ENCODE peak calls at places on chromosome 16, in ten cellular contexts. G is IMR-90, N is heart right ventricle, W is omental fat pad, E is AG09319, P is GM12865, T is fibroblast of lung, U is mucosa of descending colon, V is brain microvascular endothelial cell, Y is epithelial cell of esophagus. O is an unnamed sample.

GRCh38 chr16:72021043-72021442 is 12.5 kb downstream of the DHODH start:
- DNase-seq in G (no peak), N (no peak), W (no peak), E (no peak), P (no peak), T (no peak), U (no peak), V (no peak), Y (no peak), O (no peak)

GRCh38 chr16:11112723-11113348 is 143.2 kb downstream of the SOCS1 start:
- DNase-seq in G (no peak), N (no peak), W (no peak), E (no peak), P (peak; percentile 73), T (no peak), U (no peak), V (no peak), Y (peak; percentile 72), O (no peak)

GRCh38 chr16:74521691-74522090 is 85.2 kb downstream of the GLG1 start:
- DNase-seq in G (peak; percentile 35), N (no peak), W (no peak), E (no peak), P (no peak), T (peak; percentile 15), U (no peak), V (peak; percentile 63), Y (no peak), O (peak; percentile 27)

GRCh38 chr16:23491490-23492391 is 18.6 kb downstream of the GGA2 start:
- DNase-seq in G (peak; percentile 16), N (no peak), W (no peak), E (no peak), P (no peak), T (no peak), U (no peak), V (peak; percentile 10), Y (peak; percentile 75), O (peak; percentile 16)

GRCh38 chr16:10514369-10515055 is 65.9 kb downstream of the EMP2 start:
- DNase-seq in G (peak; percentile 70), N (no peak), W (no peak), E (peak; percentile 39), P (peak; percentile 72), T (peak; percentile 85), U (peak; percentile 74), V (peak; percentile 60), Y (peak; percentile 70), O (peak; percentile 48)

GRCh38 chr16:47461598-47462266 is 601 bp downstream of the PHKB start:
- DNase-seq in G (peak; percentile 48), N (no peak), W (no peak), E (no peak), P (peak; percentile 86), T (peak; percentile 53), U (peak; percentile 49), V (peak; percentile 30), Y (peak; percentile 78), O (no peak)

GRCh38 chr16:89455178-89455577 is 35.2 kb downstream of the ANKRD11 start:
- DNase-seq in G (no peak), N (no peak), W (no peak), E (no peak), P (no peak), T (no peak), U (no peak), V (no peak), Y (no peak), O (no peak)

GRCh38 chr16:70715113-70715711 is 29.4 kb upstream of the MTSS2 start:
- DNase-seq in G (peak; percentile 98), N (peak; percentile 80), W (peak; percentile 91), E (peak; percentile 90), P (no peak), T (peak; percentile 99), U (no peak), V (peak; percentile 78), Y (peak; percentile 100), O (no peak)

GRCh38 chr16:12417830-12418229 is 385.9 kb downstream of the CPPED1 start:
- DNase-seq in G (no peak), N (no peak), W (no peak), E (no peak), P (no peak), T (no peak), U (no peak), V (no peak), Y (no peak), O (no peak)

GRCh38 chr16:85173981-85174751 is 61.9 kb upstream of the CIBAR2 start:
- DNase-seq in G (peak; percentile 89), N (no peak), W (no peak), E (no peak), P (no peak), T (peak; percentile 75), U (peak; percentile 40), V (peak; percentile 68), Y (peak; percentile 68), O (no peak)
- TF ChIP-seq CTCF in G (no peak), N (no peak), W (no peak), E (no peak), P (no peak), T (no peak), U (no peak), V (no peak), Y (no peak), O (no peak)

DNA sequence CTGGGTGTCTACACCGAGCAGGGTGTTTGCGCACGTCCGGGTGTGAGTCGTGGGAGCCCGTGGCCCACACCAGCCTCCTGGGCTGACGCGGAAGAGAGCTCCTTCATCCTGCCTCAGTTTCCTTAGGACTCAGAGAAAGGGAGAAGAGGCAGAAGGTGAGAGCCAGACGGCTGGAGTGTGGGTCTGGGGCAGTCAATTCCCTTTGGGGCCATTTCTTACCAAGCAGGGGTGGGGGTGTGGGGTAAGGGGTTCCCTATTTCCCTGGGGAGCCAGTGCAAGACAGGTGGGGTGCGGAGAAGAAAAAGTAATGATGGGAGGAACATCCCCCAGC is 831 bp downstream of the CA7 start:
- DNase-seq in G (no peak), N (no peak), W (no peak), E (no peak), P (no peak), T (no peak), U (no peak), V (no peak), Y (no peak), O (no peak)
- TF ChIP-seq CTCF in G (no peak), N (no peak), W (no peak), E (no peak), P (no peak), T (no peak), U (no peak), V (no peak), Y (no peak), O (no peak)

GRCh38 chr16:58842156-58842555 is 108.0 kb upstream of the GOT2 start:
- DNase-seq in G (no peak), N (no peak), W (no peak), E (no peak), P (no peak), T (no peak), U (no peak), V (no peak), Y (no peak), O (no peak)
- TF ChIP-seq CTCF in G (no peak), N (no peak), W (no peak), E (no peak), P (no peak), T (no peak), U (no peak), V (no peak), Y (no peak), O (no peak)

GRCh38 chr16:57082664-57083063 is 9.7 kb upstream of the CPNE2 start:
- DNase-seq in G (no peak), N (no peak), W (no peak), E (no peak), P (no peak), T (no peak), U (no peak), V (no peak), Y (no peak), O (no peak)
- TF ChIP-seq CTCF in G (no peak), N (no peak), W (no peak), E (no peak), P (no peak), T (no peak), U (no peak), V (no peak), Y (no peak), O (no peak)

GRCh38 chr16:27918755-27919154 is 144.8 kb downstream of the GSG1L start:
- DNase-seq in G (peak; percentile 4), N (no peak), W (no peak), E (no peak), P (no peak), T (no peak), U (no peak), V (no peak), Y (peak; percentile 5), O (no peak)

GRCh38 chr16:27921134-27921533 is 142.4 kb downstream of the GSG1L start:
- DNase-seq in G (no peak), N (no peak), W (no peak), E (no peak), P (no peak), T (no peak), U (no peak), V (no peak), Y (no peak), O (no peak)

GRCh38 chr16:27922433-27922832 is 141.1 kb downstream of the GSG1L start:
- DNase-seq in G (no peak), N (no peak), W (no peak), E (no peak), P (no peak), T (no peak), U (no peak), V (no peak), Y (no peak), O (no peak)

GRCh38 chr16:27917953-27918352 is 145.6 kb downstream of the GSG1L start:
- DNase-seq in G (no peak), N (no peak), W (no peak), E (no peak), P (no peak), T (no peak), U (no peak), V (no peak), Y (no peak), O (no peak)

DNA sequence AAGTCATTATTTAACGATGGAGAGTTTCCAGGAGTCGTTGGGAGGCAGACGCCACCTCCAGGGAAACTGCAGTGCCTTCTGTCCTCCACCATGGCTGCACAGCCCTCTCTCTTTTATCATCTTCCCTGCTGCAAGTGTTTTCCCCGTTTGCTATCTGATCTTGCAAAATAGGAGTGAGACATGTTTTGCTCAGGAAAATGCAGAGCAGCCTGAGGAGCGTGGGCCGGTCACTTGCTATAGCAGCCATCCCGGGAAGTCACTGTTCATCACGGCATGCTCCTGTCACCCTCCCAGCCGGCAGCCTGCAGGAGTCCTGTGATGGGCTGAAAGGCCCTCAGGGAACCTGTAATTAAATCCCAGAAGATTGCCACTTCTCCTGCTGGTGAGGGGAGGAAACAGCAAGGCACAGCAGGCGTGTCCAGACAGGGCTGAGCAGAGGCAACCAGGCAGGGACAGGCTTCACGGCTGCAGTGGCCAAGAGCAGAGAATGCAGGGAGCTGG is 143.1 kb downstream of the GSG1L start:
- DNase-seq in G (no peak), N (no peak), W (no peak), E (no peak), P (no peak), T (no peak), U (no peak), V (no peak), Y (peak; percentile 51), O (no peak)
- TF ChIP-seq CTCF in G (peak; percentile 12), N (no peak), W (no peak), E (peak; percentile 4), P (no peak), T (peak; percentile 13), U (no peak), V (peak; percentile 34), Y (peak; percentile 42), O (peak; percentile 28)

O was measured in astrocyte of the cerebellum.